ENCODE peak calls at places on chromosomes 1 and 21, in four cellular contexts. E, H, F and P are unnamed samples.

GRCh38 chr21:45308211-45309068 is 20.7 kb upstream of the POFUT2 start:
- DNase-seq in E (no peak), H (no peak), F (no peak), P (no peak)

GRCh38 chr1:22841754-22842370 is 130.8 kb downstream of the LACTBL1 start:
- DNase-seq in E (no peak), H (no peak), F (no peak), P (no peak)

GRCh38 chr1:15255582-15256149 is 8.6 kb downstream of the FHAD1 start:
- DNase-seq in E (no peak), H (no peak), F (no peak), P (no peak)

GRCh38 chr1:224080082-224080774 is 33.7 kb upstream of the FBXO28 start:
- DNase-seq in E (no peak), H (no peak), F (peak), P (no peak)

GRCh38 chr1:219582865-219583264 is 30.0 kb downstream of the ZC3H11B start:
- DNase-seq in E (no peak), H (no peak), F (no peak), P (no peak)

GRCh38 chr1:172489847-172490246 is 43.1 kb upstream of the SUCO start:
- DNase-seq in E (no peak), H (no peak), F (no peak), P (no peak)

GRCh38 chr1:6288026-6288425 is 27.1 kb upstream of the GPR153 start:
- DNase-seq in E (no peak), H (no peak), F (no peak), P (no peak)

GRCh38 chr1:205436776-205437485 is 15.1 kb upstream of the LEMD1 start:
- DNase-seq in E (no peak), H (no peak), F (no peak), P (no peak)

GRCh38 chr1:54358503-54359168 is 47.6 kb downstream of the SSBP3 start:
- DNase-seq in E (no peak), H (no peak), F (no peak), P (no peak)

GRCh38 chr1:41365772-41366427 is 4.7 kb downstream of the FOXO6 start:
- DNase-seq in E (no peak), H (no peak), F (no peak), P (no peak)

GRCh38 chr21:28337319-28337718 is 655.4 kb downstream of the LTN1 start:
- DNase-seq in E (no peak), H (no peak), F (peak), P (no peak)

GRCh38 chr1:168504064-168504837 is 39.5 kb downstream of the XCL2 start:
- DNase-seq in E (no peak), H (no peak), F (no peak), P (no peak)

GRCh38 chr1:43372172-43372571 is 4.4 kb upstream of the ELOVL1 start:
- DNase-seq in E (no peak), H (no peak), F (no peak), P (no peak)

GRCh38 chr1:166353162-166353561 is 186.4 kb upstream of the FAM78B start:
- DNase-seq in E (no peak), H (no peak), F (no peak), P (no peak)

GRCh38 chr21:38621132-38621531 is 122.9 kb upstream of the ERG start:
- DNase-seq in E (no peak), H (no peak), F (no peak), P (no peak)